ENCODE peak calls at places on chromosomes 3 and 15, in six cellular contexts. I, T, C, N, H and E are unnamed samples.

GRCh38 chr3:149589332-149589731 is 68.5 kb downstream of the WWTR1 start:
- DNase-seq in I (no peak), T (no peak), C (no peak), N (no peak), H (no peak), E (no peak)

GRCh38 chr3:150520408-150520807 is 25.9 kb downstream of the SERP1 start:
- DNase-seq in I (no peak), T (no peak), C (no peak), N (no peak), H (no peak), E (no peak)

GRCh38 chr3:177554900-177555759 is 357.8 kb upstream of the TBL1XR1 start:
- DNase-seq in I (no peak), T (no peak), C (no peak), N (peak), H (peak), E (peak)

GRCh38 chr15:69388259-69388658 is 25.9 kb upstream of the KIF23 start:
- DNase-seq in I (no peak), T (no peak), C (no peak), N (no peak), H (no peak), E (peak)

GRCh38 chr15:74838117-74838516 is 4.8 kb downstream of the ULK3 start:
- DNase-seq in I (no peak), T (no peak), C (no peak), N (no peak), H (no peak), E (no peak)

GRCh38 chr3:141686477-141687280 is 51.4 kb upstream of the RNF7 start:
- DNase-seq in I (no peak), T (peak), C (peak), N (no peak), H (peak), E (peak)

GRCh38 chr3:73605388-73605787 is 19.4 kb downstream of the PDZRN3 start:
- DNase-seq in I (no peak), T (no peak), C (no peak), N (no peak), H (no peak), E (peak)

GRCh38 chr3:24101676-24102168 is 156.6 kb downstream of the NR1D2 start:
- DNase-seq in I (no peak), T (no peak), C (no peak), N (no peak), H (no peak), E (peak)